ENCODE peak calls at places on chromosomes 16 and 17, in eight cellular contexts. One of them, this sample, is unnamed.

GRCh38 chr17:37043201-37043600 is 94.4 kb downstream of the AATF start:
- DNase-seq in heart left ventricle: no peak
- DNase-seq in transverse colon: no peak
- DNase-seq in iPS DF 6.9: no peak
- DNase-seq in OCI-LY7: no peak
- DNase-seq in CD4-positive, CD25-positive, alpha-beta regulatory T cell: no peak
- DNase-seq in GM23248: peak
- DNase-seq in lower leg skin: no peak
- DNase-seq in this sample: no peak

GRCh38 chr16:50303605-50304466 is 37.5 kb downstream of the ADCY7 start:
- DNase-seq in heart left ventricle: peak
- DNase-seq in transverse colon: no peak
- DNase-seq in iPS DF 6.9: no peak
- DNase-seq in OCI-LY7: no peak
- DNase-seq in CD4-positive, CD25-positive, alpha-beta regulatory T cell: no peak
- DNase-seq in GM23248: no peak
- DNase-seq in lower leg skin: peak
- DNase-seq in this sample: no peak

GRCh38 chr16:12215302-12216105 is 239.0 kb downstream of the SNX29 start:
- DNase-seq in heart left ventricle: no peak
- DNase-seq in transverse colon: no peak
- DNase-seq in iPS DF 6.9: no peak
- DNase-seq in OCI-LY7: peak
- DNase-seq in CD4-positive, CD25-positive, alpha-beta regulatory T cell: no peak
- DNase-seq in GM23248: no peak
- DNase-seq in lower leg skin: no peak
- DNase-seq in this sample: no peak

GRCh38 chr17:73155410-73156165 is 9.2 kb upstream of the SSTR2 start:
- DNase-seq in heart left ventricle: no peak
- DNase-seq in transverse colon: no peak
- DNase-seq in iPS DF 6.9: no peak
- DNase-seq in OCI-LY7: no peak
- DNase-seq in CD4-positive, CD25-positive, alpha-beta regulatory T cell: no peak
- DNase-seq in GM23248: no peak
- DNase-seq in lower leg skin: no peak
- DNase-seq in this sample: no peak

GRCh38 chr17:58325289-58325726 is 3.3 kb downstream of the TSPOAP1 start:
- DNase-seq in heart left ventricle: no peak
- DNase-seq in transverse colon: no peak
- DNase-seq in iPS DF 6.9: no peak
- DNase-seq in OCI-LY7: peak
- DNase-seq in CD4-positive, CD25-positive, alpha-beta regulatory T cell: no peak
- DNase-seq in GM23248: no peak
- DNase-seq in lower leg skin: no peak
- DNase-seq in this sample: no peak

GRCh38 chr17:3603119-3603869 is 5.9 kb downstream of the TRPV1 start:
- DNase-seq in heart left ventricle: no peak
- DNase-seq in transverse colon: no peak
- DNase-seq in iPS DF 6.9: no peak
- DNase-seq in OCI-LY7: no peak
- DNase-seq in CD4-positive, CD25-positive, alpha-beta regulatory T cell: no peak
- DNase-seq in GM23248: peak
- DNase-seq in lower leg skin: no peak
- DNase-seq in this sample: peak

GRCh38 chr16:88298166-88298881 is 84.4 kb upstream of the ZNF469 start:
- DNase-seq in heart left ventricle: no peak
- DNase-seq in transverse colon: no peak
- DNase-seq in iPS DF 6.9: no peak
- DNase-seq in OCI-LY7: no peak
- DNase-seq in CD4-positive, CD25-positive, alpha-beta regulatory T cell: no peak
- DNase-seq in GM23248: peak
- DNase-seq in lower leg skin: peak
- DNase-seq in this sample: peak

GRCh38 chr17:42608692-42609181 is 437 bp downstream of the RETREG3 start:
- DNase-seq in heart left ventricle: peak
- DNase-seq in transverse colon: no peak
- DNase-seq in iPS DF 6.9: no peak
- DNase-seq in OCI-LY7: peak
- DNase-seq in CD4-positive, CD25-positive, alpha-beta regulatory T cell: peak
- DNase-seq in GM23248: peak
- DNase-seq in lower leg skin: no peak
- DNase-seq in this sample: no peak

GRCh38 chr17:50993544-50993943 is 127.1 kb downstream of the SPAG9 start:
- DNase-seq in heart left ventricle: no peak
- DNase-seq in transverse colon: no peak
- DNase-seq in iPS DF 6.9: no peak
- DNase-seq in OCI-LY7: no peak
- DNase-seq in CD4-positive, CD25-positive, alpha-beta regulatory T cell: no peak
- DNase-seq in GM23248: no peak
- DNase-seq in lower leg skin: no peak
- DNase-seq in this sample: no peak

GRCh38 chr16:72434159-72434558 is 262.2 kb upstream of the PMFBP1 start:
- DNase-seq in heart left ventricle: no peak
- DNase-seq in transverse colon: no peak
- DNase-seq in iPS DF 6.9: peak
- DNase-seq in OCI-LY7: peak
- DNase-seq in CD4-positive, CD25-positive, alpha-beta regulatory T cell: no peak
- DNase-seq in GM23248: peak
- DNase-seq in lower leg skin: no peak
- DNase-seq in this sample: peak

GRCh38 chr16:83996481-83997252 is 28.6 kb downstream of the NECAB2 start:
- DNase-seq in heart left ventricle: no peak
- DNase-seq in transverse colon: no peak
- DNase-seq in iPS DF 6.9: no peak
- DNase-seq in OCI-LY7: no peak
- DNase-seq in CD4-positive, CD25-positive, alpha-beta regulatory T cell: no peak
- DNase-seq in GM23248: no peak
- DNase-seq in lower leg skin: no peak
- DNase-seq in this sample: no peak

GRCh38 chr16:25155553-25156460 is 44.3 kb downstream of the LCMT1 start:
- DNase-seq in heart left ventricle: no peak
- DNase-seq in transverse colon: no peak
- DNase-seq in iPS DF 6.9: no peak
- DNase-seq in OCI-LY7: no peak
- DNase-seq in CD4-positive, CD25-positive, alpha-beta regulatory T cell: no peak
- DNase-seq in GM23248: peak
- DNase-seq in lower leg skin: no peak
- DNase-seq in this sample: no peak

GRCh38 chr17:43578352-43578698 is 32.2 kb upstream of the ETV4 start:
- DNase-seq in heart left ventricle: no peak
- DNase-seq in transverse colon: no peak
- DNase-seq in iPS DF 6.9: no peak
- DNase-seq in OCI-LY7: no peak
- DNase-seq in CD4-positive, CD25-positive, alpha-beta regulatory T cell: no peak
- DNase-seq in GM23248: no peak
- DNase-seq in lower leg skin: no peak
- DNase-seq in this sample: no peak

GRCh38 chr16:4612474-4612931 is 2.2 kb downstream of the UBALD1 start:
- DNase-seq in heart left ventricle: no peak
- DNase-seq in transverse colon: no peak
- DNase-seq in iPS DF 6.9: no peak
- DNase-seq in OCI-LY7: peak
- DNase-seq in CD4-positive, CD25-positive, alpha-beta regulatory T cell: no peak
- DNase-seq in GM23248: peak
- DNase-seq in lower leg skin: no peak
- DNase-seq in this sample: no peak

GRCh38 chr16:27401768-27402568 is at the start of gene IL21R:
- DNase-seq in heart left ventricle: peak
- DNase-seq in transverse colon: peak
- DNase-seq in iPS DF 6.9: no peak
- DNase-seq in OCI-LY7: peak
- DNase-seq in CD4-positive, CD25-positive, alpha-beta regulatory T cell: peak
- DNase-seq in GM23248: peak
- DNase-seq in lower leg skin: peak
- DNase-seq in this sample: peak

GRCh38 chr17:66791337-66791736 is 43.6 kb upstream of the CACNG5 start:
- DNase-seq in heart left ventricle: no peak
- DNase-seq in transverse colon: no peak
- DNase-seq in iPS DF 6.9: no peak
- DNase-seq in OCI-LY7: no peak
- DNase-seq in CD4-positive, CD25-positive, alpha-beta regulatory T cell: no peak
- DNase-seq in GM23248: no peak
- DNase-seq in lower leg skin: peak
- DNase-seq in this sample: no peak

GRCh38 chr17:70562137-70562536 is 392.8 kb downstream of the KCNJ2 start:
- DNase-seq in heart left ventricle: no peak
- DNase-seq in transverse colon: no peak
- DNase-seq in iPS DF 6.9: no peak
- DNase-seq in OCI-LY7: no peak
- DNase-seq in CD4-positive, CD25-positive, alpha-beta regulatory T cell: no peak
- DNase-seq in GM23248: no peak
- DNase-seq in lower leg skin: no peak
- DNase-seq in this sample: no peak

GRCh38 chr17:3865166-3865565 is 19.1 kb upstream of the NCBP3 start:
- DNase-seq in heart left ventricle: no peak
- DNase-seq in transverse colon: no peak
- DNase-seq in iPS DF 6.9: no peak
- DNase-seq in OCI-LY7: no peak
- DNase-seq in CD4-positive, CD25-positive, alpha-beta regulatory T cell: no peak
- DNase-seq in GM23248: peak
- DNase-seq in lower leg skin: no peak
- DNase-seq in this sample: peak

GRCh38 chr17:41065829-41066624 is at the start of gene KRTAP2-4:
- DNase-seq in heart left ventricle: no peak
- DNase-seq in transverse colon: no peak
- DNase-seq in iPS DF 6.9: no peak
- DNase-seq in OCI-LY7: no peak
- DNase-seq in CD4-positive, CD25-positive, alpha-beta regulatory T cell: no peak
- DNase-seq in GM23248: peak
- DNase-seq in lower leg skin: no peak
- DNase-seq in this sample: peak

GRCh38 chr17:1186214-1186820 is 6.5 kb upstream of the ABR start:
- DNase-seq in heart left ventricle: no peak
- DNase-seq in transverse colon: no peak
- DNase-seq in iPS DF 6.9: no peak
- DNase-seq in OCI-LY7: no peak
- DNase-seq in CD4-positive, CD25-positive, alpha-beta regulatory T cell: no peak
- DNase-seq in GM23248: peak
- DNase-seq in lower leg skin: no peak
- DNase-seq in this sample: peak

GRCh38 chr17:21357281-21357680 is 18.9 kb upstream of the KCNJ12 start:
- DNase-seq in heart left ventricle: no peak
- DNase-seq in transverse colon: no peak
- DNase-seq in iPS DF 6.9: no peak
- DNase-seq in OCI-LY7: no peak
- DNase-seq in CD4-positive, CD25-positive, alpha-beta regulatory T cell: no peak
- DNase-seq in GM23248: no peak
- DNase-seq in lower leg skin: no peak
- DNase-seq in this sample: no peak

GRCh38 chr17:80706454-80706853 is 161.8 kb downstream of the RPTOR start:
- DNase-seq in heart left ventricle: no peak
- DNase-seq in transverse colon: no peak
- DNase-seq in iPS DF 6.9: no peak
- DNase-seq in OCI-LY7: no peak
- DNase-seq in CD4-positive, CD25-positive, alpha-beta regulatory T cell: no peak
- DNase-seq in GM23248: no peak
- DNase-seq in lower leg skin: no peak
- DNase-seq in this sample: no peak

GRCh38 chr17:18038149-18038850 is 668 bp downstream of the ATPAF2 start:
- DNase-seq in heart left ventricle: no peak
- DNase-seq in transverse colon: no peak
- DNase-seq in iPS DF 6.9: no peak
- DNase-seq in OCI-LY7: peak
- DNase-seq in CD4-positive, CD25-positive, alpha-beta regulatory T cell: no peak
- DNase-seq in GM23248: peak
- DNase-seq in lower leg skin: no peak
- DNase-seq in this sample: no peak

GRCh38 chr16:2785101-2785991 is 2.0 kb downstream of the PRSS33 start:
- DNase-seq in heart left ventricle: no peak
- DNase-seq in transverse colon: peak
- DNase-seq in iPS DF 6.9: no peak
- DNase-seq in OCI-LY7: no peak
- DNase-seq in CD4-positive, CD25-positive, alpha-beta regulatory T cell: no peak
- DNase-seq in GM23248: no peak
- DNase-seq in lower leg skin: no peak
- DNase-seq in this sample: no peak
- H3K4me3 ChIP-seq in heart left ventricle: peak
- H3K4me3 ChIP-seq in transverse colon: peak
- H3K4me3 ChIP-seq in iPS DF 6.9: no peak
- H3K4me3 ChIP-seq in OCI-LY7: no peak
- H3K4me3 ChIP-seq in CD4-positive, CD25-positive, alpha-beta regulatory T cell: no peak
- H3K4me3 ChIP-seq in GM23248: peak
- H3K4me3 ChIP-seq in lower leg skin: no peak
- H3K4me3 ChIP-seq in this sample: no peak

GRCh38 chr17:71975331-71975801 is 145.5 kb upstream of the SOX9 start:
- DNase-seq in heart left ventricle: peak
- DNase-seq in transverse colon: peak
- DNase-seq in iPS DF 6.9: no peak
- DNase-seq in OCI-LY7: no peak
- DNase-seq in CD4-positive, CD25-positive, alpha-beta regulatory T cell: no peak
- DNase-seq in GM23248: peak
- DNase-seq in lower leg skin: peak
- DNase-seq in this sample: peak
- H3K4me3 ChIP-seq in heart left ventricle: peak
- H3K4me3 ChIP-seq in transverse colon: peak
- H3K4me3 ChIP-seq in iPS DF 6.9: no peak
- H3K4me3 ChIP-seq in OCI-LY7: no peak
- H3K4me3 ChIP-seq in CD4-positive, CD25-positive, alpha-beta regulatory T cell: no peak
- H3K4me3 ChIP-seq in GM23248: peak
- H3K4me3 ChIP-seq in lower leg skin: no peak
- H3K4me3 ChIP-seq in this sample: peak

GRCh38 chr16:29809850-29810698 is 1.9 kb upstream of the PRRT2 start:
- DNase-seq in heart left ventricle: no peak
- DNase-seq in transverse colon: no peak
- DNase-seq in iPS DF 6.9: no peak
- DNase-seq in OCI-LY7: peak
- DNase-seq in CD4-positive, CD25-positive, alpha-beta regulatory T cell: no peak
- DNase-seq in GM23248: peak
- DNase-seq in lower leg skin: no peak
- DNase-seq in this sample: peak
- H3K4me3 ChIP-seq in heart left ventricle: peak
- H3K4me3 ChIP-seq in transverse colon: no peak
- H3K4me3 ChIP-seq in iPS DF 6.9: no peak
- H3K4me3 ChIP-seq in OCI-LY7: peak
- H3K4me3 ChIP-seq in CD4-positive, CD25-positive, alpha-beta regulatory T cell: no peak
- H3K4me3 ChIP-seq in GM23248: peak
- H3K4me3 ChIP-seq in lower leg skin: no peak
- H3K4me3 ChIP-seq in this sample: peak

GRCh38 chr17:63838586-63839184 is 3.8 kb downstream of the SMARCD2 start:
- DNase-seq in heart left ventricle: peak
- DNase-seq in transverse colon: peak
- DNase-seq in iPS DF 6.9: no peak
- DNase-seq in OCI-LY7: no peak
- DNase-seq in CD4-positive, CD25-positive, alpha-beta regulatory T cell: no peak
- DNase-seq in GM23248: peak
- DNase-seq in lower leg skin: peak
- DNase-seq in this sample: peak

GRCh38 chr17:63837962-63838585 is 4.4 kb downstream of the SMARCD2 start:
- DNase-seq in heart left ventricle: no peak
- DNase-seq in transverse colon: no peak
- DNase-seq in iPS DF 6.9: no peak
- DNase-seq in OCI-LY7: no peak
- DNase-seq in CD4-positive, CD25-positive, alpha-beta regulatory T cell: no peak
- DNase-seq in GM23248: no peak
- DNase-seq in lower leg skin: no peak
- DNase-seq in this sample: no peak

GRCh38 chr17:63835167-63835720 is 7.2 kb downstream of the SMARCD2 start:
- DNase-seq in heart left ventricle: no peak
- DNase-seq in transverse colon: no peak
- DNase-seq in iPS DF 6.9: no peak
- DNase-seq in OCI-LY7: no peak
- DNase-seq in CD4-positive, CD25-positive, alpha-beta regulatory T cell: no peak
- DNase-seq in GM23248: no peak
- DNase-seq in lower leg skin: no peak
- DNase-seq in this sample: no peak

GRCh38 chr17:63836811-63837210 is 5.7 kb downstream of the SMARCD2 start:
- DNase-seq in heart left ventricle: no peak
- DNase-seq in transverse colon: no peak
- DNase-seq in iPS DF 6.9: no peak
- DNase-seq in OCI-LY7: no peak
- DNase-seq in CD4-positive, CD25-positive, alpha-beta regulatory T cell: no peak
- DNase-seq in GM23248: no peak
- DNase-seq in lower leg skin: no peak
- DNase-seq in this sample: no peak

GRCh38 chr17:63837480-63837879 is 5.0 kb downstream of the SMARCD2 start:
- DNase-seq in heart left ventricle: no peak
- DNase-seq in transverse colon: no peak
- DNase-seq in iPS DF 6.9: no peak
- DNase-seq in OCI-LY7: no peak
- DNase-seq in CD4-positive, CD25-positive, alpha-beta regulatory T cell: no peak
- DNase-seq in GM23248: no peak
- DNase-seq in lower leg skin: no peak
- DNase-seq in this sample: no peak
- H3K4me3 ChIP-seq in heart left ventricle: no peak
- H3K4me3 ChIP-seq in transverse colon: no peak
- H3K4me3 ChIP-seq in iPS DF 6.9: no peak
- H3K4me3 ChIP-seq in OCI-LY7: no peak
- H3K4me3 ChIP-seq in CD4-positive, CD25-positive, alpha-beta regulatory T cell: no peak
- H3K4me3 ChIP-seq in GM23248: no peak
- H3K4me3 ChIP-seq in lower leg skin: no peak
- H3K4me3 ChIP-seq in this sample: no peak